ENCODE peak calls at places on chromosomes 5 and 9, in four cellular contexts. Q, L, F and R are unnamed samples.

GRCh38 chr5:108588323-108588722 is 159.4 kb upstream of the FER start:
- DNase-seq in F (no peak), L (no peak), Q (no peak), R (no peak)

GRCh38 chr5:33299621-33300208 is 141.1 kb upstream of the TARS1 start:
- DNase-seq in F (no peak), L (no peak), Q (no peak), R (peak)

GRCh38 chr5:172593721-172594120 is 47.3 kb upstream of the NEURL1B start:
- DNase-seq in F (no peak), L (no peak), Q (no peak), R (no peak)

GRCh38 chr9:72579190-72579589 is 57.8 kb downstream of the TMC1 start:
- DNase-seq in Q (no peak), L (no peak), F (peak), R (no peak)

GRCh38 chr9:70012569-70012968 is 31.1 kb upstream of the MAMDC2 start:
- DNase-seq in F (no peak), Q (no peak), L (no peak), R (no peak)

GRCh38 chr9:96256800-96257199 is 45.2 kb downstream of the HSD17B3 start:
- DNase-seq in Q (no peak), F (peak), L (no peak), R (no peak)

GRCh38 chr9:124698265-124698664 is 72.8 kb downstream of the NR6A1 start:
- DNase-seq in L (no peak), Q (no peak), F (no peak), R (no peak)

GRCh38 chr9:108786756-108787663 is 68.8 kb downstream of the ACTL7B start:
- DNase-seq in Q (no peak), F (no peak), L (no peak), R (no peak)

GRCh38 chr5:69046375-69046957 is 47.3 kb upstream of the SLC30A5 start:
- DNase-seq in F (peak), L (no peak), Q (no peak), R (no peak)

GRCh38 chr5:32098291-32098690 is 75.8 kb downstream of the GOLPH3 start:
- DNase-seq in L (no peak), F (no peak), Q (no peak), R (no peak)

GRCh38 chr5:113538313-113538712 is 24.8 kb downstream of the YTHDC2 start:
- DNase-seq in Q (no peak), F (no peak), L (no peak), R (no peak)

GRCh38 chr9:68905129-68905528 is 108.8 kb downstream of the PRKACG start:
- DNase-seq in F (no peak), L (no peak), Q (peak), R (no peak)

GRCh38 chr5:73763300-73764032 is 137.5 kb downstream of the ARHGEF28 start:
- DNase-seq in Q (no peak), F (no peak), L (no peak), R (no peak)

GRCh38 chr5:53259176-53259575 is 149.6 kb upstream of the MOCS2 start:
- DNase-seq in Q (no peak), L (no peak), F (no peak), R (no peak)

GRCh38 chr9:109437286-109437685 is 60.8 kb downstream of the PTPN3 start:
- DNase-seq in Q (no peak), F (no peak), L (no peak), R (no peak)

GRCh38 chr9:85202596-85202995 is 533.1 kb downstream of the NTRK2 start:
- DNase-seq in Q (no peak), F (no peak), L (no peak), R (no peak)

GRCh38 chr5:79225026-79225425 is 10.9 kb upstream of the JMY start:
- DNase-seq in L (no peak), F (no peak), Q (no peak), R (no peak)

GRCh38 chr9:134136997-134137302 is 1.1 kb downstream of the WDR5 start:
- DNase-seq in L (no peak), F (no peak), Q (no peak), R (no peak)

GRCh38 chr5:9165567-9165966 is 380.3 kb downstream of the SEMA5A start:
- DNase-seq in Q (no peak), F (no peak), L (no peak), R (no peak)

GRCh38 chr9:3675964-3676363 is 150.2 kb upstream of the RFX3 start:
- DNase-seq in F (no peak), Q (no peak), L (no peak), R (no peak)

GRCh38 chr9:132991351-132992300 is 13.1 kb downstream of the GFI1B start:
- DNase-seq in L (no peak), Q (peak), F (no peak), R (no peak)

GRCh38 chr5:62931081-62931480 is 352.5 kb downstream of the LRRC70 start:
- DNase-seq in Q (no peak), F (no peak), L (no peak), R (no peak)

GRCh38 chr9:96154081-96154480 is 147.9 kb downstream of the HSD17B3 start:
- DNase-seq in F (no peak), L (no peak), Q (no peak), R (no peak)

GRCh38 chr9:91239367-91240111 is 122.2 kb downstream of the AUH start:
- DNase-seq in Q (no peak), F (no peak), L (no peak), R (no peak)

GRCh38 chr9:91245432-91246313 is 116.0 kb downstream of the AUH start:
- DNase-seq in L (no peak), Q (no peak), F (peak), R (no peak)

GRCh38 chr9:91241909-91242308 is 119.8 kb downstream of the AUH start:
- DNase-seq in F (no peak), L (no peak), Q (no peak), R (no peak)

GRCh38 chr9:91240596-91240995 is 121.1 kb downstream of the AUH start:
- DNase-seq in Q (no peak), L (no peak), F (no peak), R (no peak)

GRCh38 chr9:91243029-91243428 is 118.7 kb downstream of the AUH start:
- DNase-seq in L (no peak), Q (no peak), F (no peak), R (no peak)
- TF ChIP-seq SPI1 in L (no peak), Q (no peak), F (no peak), R (no peak)

DNA sequence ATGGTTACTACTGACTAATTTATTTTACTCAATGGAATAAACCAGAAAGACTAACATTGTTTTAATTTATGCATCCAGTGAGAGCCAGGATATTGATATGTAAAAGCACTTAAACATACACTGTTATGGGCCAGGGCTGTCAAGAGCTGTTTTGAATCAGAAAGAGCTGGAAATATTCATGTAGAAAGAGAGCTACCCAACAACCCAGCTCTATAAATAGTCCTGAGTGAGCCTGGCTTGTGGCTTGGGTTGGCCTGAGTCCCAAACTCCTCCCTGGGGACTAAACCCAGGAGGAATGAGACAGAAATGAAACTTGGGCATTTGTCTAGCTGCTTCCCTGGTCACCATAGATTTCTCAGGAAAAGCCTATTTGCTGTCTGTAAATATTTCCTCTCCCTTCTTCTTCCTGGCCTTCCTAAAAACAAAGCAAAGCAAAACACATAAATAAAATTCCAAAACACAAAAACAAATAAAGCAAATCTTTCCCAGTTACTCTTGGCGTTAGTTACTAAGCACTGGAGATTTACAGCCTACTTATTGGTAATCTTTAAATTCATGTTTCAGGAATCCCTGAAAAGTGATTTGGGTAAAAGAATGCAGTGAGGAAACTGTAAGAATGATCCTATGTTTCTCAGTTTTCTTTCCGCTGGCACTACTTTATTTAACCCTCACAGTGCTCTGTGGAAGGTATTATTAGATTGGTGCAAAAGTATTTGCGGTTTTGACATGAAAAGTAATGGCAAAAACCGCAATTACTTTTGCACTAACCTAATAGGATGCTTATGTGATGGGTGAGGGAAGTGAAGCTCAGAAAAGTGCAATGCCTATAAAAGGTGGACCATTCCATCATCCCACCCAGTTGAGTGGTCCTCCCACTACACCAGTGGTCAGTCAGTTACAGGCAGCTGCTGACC is 111.8 kb downstream of the CARTPT start:
- DNase-seq in F (no peak), L (no peak), Q (no peak), R (no peak)
- TF ChIP-seq SPI1 in F (no peak), L (no peak), Q (no peak), R (no peak)

GRCh38 chr5:38323645-38324295 is 65.4 kb downstream of the EGFLAM start:
- DNase-seq in L (no peak), Q (no peak), F (no peak), R (no peak)
- TF ChIP-seq SPI1 in L (no peak), Q (no peak), F (no peak), R (no peak)

GRCh38 chr9:8492034-8492433 is 692.5 kb upstream of the DMAC1 start:
- DNase-seq in L (no peak), F (no peak), Q (no peak), R (no peak)
- TF ChIP-seq SPI1 in L (no peak), F (no peak), Q (no peak), R (no peak)